ENCODE peak calls at places on chromosomes 5 and 9, in four cellular contexts. S is K562, H is GM12878, R is HepG2. G is an unnamed sample. For H3K4me1, the result is how much of the 10 kb centered on the place peaks cover.

GRCh38 chr5:97111612-97112011 is 30.8 kb downstream of the LIX1 start:
- DNase-seq in S (no peak), H (no peak), R (peak), G (no peak)

GRCh38 chr5:96875805-96876291 is 452 bp upstream of the ERAP2 start:
- DNase-seq in R (peak), S (peak), H (no peak), G (no peak)

GRCh38 chr9:117687532-117687931 is 16.7 kb upstream of the TLR4 start:
- DNase-seq in S (no peak), H (no peak), R (no peak), G (peak)

GRCh38 chr9:131271506-131271931 is 4.8 kb downstream of the FAM78A start:
- DNase-seq in R (no peak), H (no peak), S (peak), G (no peak)

GRCh38 chr9:134966270-134966669 is 48.6 kb upstream of the FCN1 start:
- DNase-seq in H (no peak), S (no peak), R (no peak), G (no peak)

GRCh38 chr5:53334431-53334941 is 145.9 kb upstream of the FST start:
- DNase-seq in S (no peak), H (no peak), R (no peak), G (no peak)

GRCh38 chr9:16475996-16476395 is 394.5 kb downstream of the BNC2 start:
- DNase-seq in H (no peak), S (no peak), R (no peak), G (no peak)

GRCh38 chr5:112691758-112692157 is 45.9 kb upstream of the APC start:
- DNase-seq in S (peak), H (peak), R (peak), G (peak)

GRCh38 chr9:131410051-131410491 is 16.2 kb downstream of the PRRC2B start:
- DNase-seq in S (peak), R (no peak), H (no peak), G (no peak)

GRCh38 chr9:77455312-77455927 is 192.7 kb downstream of the GNA14 start:
- DNase-seq in S (peak), R (peak), H (no peak), G (peak)

GRCh38 chr5:569868-570361 is 42.2 kb upstream of the CEP72 start:
- DNase-seq in S (no peak), H (no peak), R (no peak), G (no peak)

GRCh38 chr5:140106805-140107311 is 7.1 kb upstream of the PURA start:
- DNase-seq in S (no peak), H (no peak), R (no peak), G (no peak)
- TF ChIP-seq JUNB in S (no peak), H (no peak), R (no peak), G (no peak)

GRCh38 chr9:89093201-89093600 is 85.4 kb downstream of the SHC3 start:
- DNase-seq in R (no peak), H (no peak), S (no peak), G (no peak)

GRCh38 chr9:89083626-89084025 is 92.4 kb downstream of the S1PR3 start:
- DNase-seq in R (no peak), S (no peak), H (no peak), G (no peak)

GRCh38 chr9:89089176-89089575 is 89.4 kb downstream of the SHC3 start:
- DNase-seq in S (no peak), H (no peak), R (no peak), G (no peak)
- H3K4me1 ChIP-seq in S (under half), H (under half), R (under half), G (under half)

GRCh38 chr5:73233053-73233460 is 60.1 kb downstream of the TMEM174 start:
- DNase-seq in R (no peak), H (no peak), S (no peak), G (no peak)

GRCh38 chr5:73232266-73233041 is 59.5 kb downstream of the TMEM174 start:
- DNase-seq in S (no peak), R (no peak), H (no peak), G (peak)

GRCh38 chr5:73234156-73234555 is 61.2 kb downstream of the TMEM174 start:
- DNase-seq in R (no peak), S (no peak), H (no peak), G (peak)

GRCh38 chr5:73231245-73231778 is 58.3 kb downstream of the TMEM174 start:
- DNase-seq in H (no peak), S (no peak), R (no peak), G (no peak)

GRCh38 chr5:73233461-73234151 is 60.6 kb downstream of the TMEM174 start:
- DNase-seq in H (no peak), S (no peak), R (no peak), G (peak)
- TF ChIP-seq EZH2 in H (no peak), S (no peak), R (no peak), G (peak)

DNA sequence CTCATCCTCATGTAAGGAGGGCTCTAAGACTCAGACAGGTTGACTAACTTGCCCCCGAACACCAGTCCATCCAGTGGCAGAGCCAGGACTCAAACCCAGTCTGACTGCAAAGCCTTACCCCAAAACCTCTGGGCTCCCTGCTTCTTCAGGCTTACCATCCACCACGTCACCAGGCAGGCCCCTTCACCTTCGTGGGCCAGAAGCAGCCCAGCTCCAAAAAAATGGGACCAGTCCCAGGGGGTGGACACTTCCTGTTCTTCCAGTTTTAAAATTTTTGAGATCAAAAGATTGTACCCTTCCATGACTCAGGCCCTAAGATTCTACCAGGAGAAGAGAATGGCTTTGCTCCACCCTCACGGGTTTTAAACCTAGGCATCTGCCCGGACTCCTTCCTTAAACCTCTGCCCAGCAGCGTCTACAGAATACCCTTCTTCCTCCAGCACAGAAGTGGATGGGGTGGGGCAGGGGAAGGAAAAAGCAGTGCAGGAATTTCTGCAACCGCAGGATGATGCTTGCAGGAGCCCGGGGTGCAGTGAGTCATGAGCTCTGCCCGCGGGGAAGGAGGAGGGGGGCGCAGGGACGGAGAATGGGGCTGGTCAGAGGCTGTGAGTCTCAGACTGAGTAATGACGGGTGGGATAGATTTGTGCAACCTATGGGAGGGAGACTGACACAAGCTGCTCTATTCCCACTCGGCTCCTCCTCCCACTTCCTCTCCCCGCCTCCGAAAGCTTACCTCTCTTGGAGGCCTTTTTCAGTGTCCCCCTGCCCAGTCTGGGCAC is 50.4 kb upstream of the STXBP1 start:
- DNase-seq in S (peak), R (no peak), H (no peak), G (peak)
- TF ChIP-seq JUNB in S (no peak), R (no peak), H (no peak), G (no peak)

DNA sequence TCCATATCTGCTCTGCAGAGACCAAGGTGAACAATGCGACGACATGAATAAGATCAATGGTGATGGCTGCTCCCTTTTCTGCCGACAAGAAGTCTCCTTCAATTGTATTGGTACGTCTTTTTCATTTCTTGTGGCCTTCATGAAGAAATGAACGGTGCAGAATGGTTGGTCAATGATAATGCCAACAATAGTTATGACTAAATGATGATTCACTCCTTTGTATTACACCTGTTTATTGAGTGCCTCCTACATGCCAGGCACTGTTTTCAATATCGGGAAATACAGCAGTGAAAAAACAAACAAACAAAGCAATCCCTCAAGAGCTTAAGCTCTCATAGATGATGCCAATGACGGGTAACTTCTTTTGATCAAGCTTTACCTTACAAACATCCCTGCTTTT is 117.7 kb downstream of the PAPPA start:
- DNase-seq in H (no peak), S (no peak), R (no peak), G (no peak)
- H3K4me1 ChIP-seq in H (under half), S (under half), R (under half), G (under half)

GRCh38 chr5:141875795-141876627 is 2.2 kb downstream of the PCDH1 start:
- DNase-seq in R (no peak), H (no peak), S (peak), G (peak)
- TF ChIP-seq EZH2 in R (peak), H (no peak), S (no peak), G (no peak)

G was measured in GM23338.